ENCODE peak calls at places on chromosomes 6 and 20, in ten cellular contexts. C, W, O, M, A, Z, E, J, L and T are unnamed samples.

GRCh38 chr6:120202878-120203277 is 853.3 kb upstream of the MAN1A1 start:
- DNase-seq in O (no peak), C (no peak), M (no peak), A (no peak), L (no peak), J (no peak), E (no peak), W (no peak), Z (no peak), T (no peak)

GRCh38 chr6:15473174-15473573 is 189.7 kb downstream of the DTNBP1 start:
- DNase-seq in W (no peak), C (no peak), J (no peak), E (no peak), M (no peak), O (no peak), Z (no peak), L (no peak), A (no peak), T (no peak)

GRCh38 chr6:1525364-1526038 is 84.2 kb upstream of the FOXC1 start:
- DNase-seq in Z (no peak), L (no peak), O (no peak), M (no peak), W (no peak), C (no peak), J (peak), A (no peak), E (peak), T (peak)

GRCh38 chr20:53205046-53205445 is 232.9 kb downstream of the TSHZ2 start:
- DNase-seq in A (no peak), M (no peak), W (no peak), L (no peak), C (no peak), J (no peak), Z (no peak), O (no peak), E (no peak), T (no peak)

GRCh38 chr6:50718058-50718457 is 4.7 kb downstream of the TFAP2D start:
- DNase-seq in M (no peak), C (no peak), W (no peak), L (no peak), O (no peak), E (no peak), Z (no peak), J (no peak), A (no peak), T (no peak)

GRCh38 chr6:95325858-95326257 is 251.5 kb upstream of the MANEA start:
- DNase-seq in A (no peak), M (no peak), Z (no peak), J (no peak), O (no peak), L (no peak), C (no peak), W (no peak), E (no peak), T (no peak)

GRCh38 chr6:46921731-46922130 is at the start of gene ADGRF5:
- DNase-seq in E (no peak), A (no peak), Z (no peak), J (no peak), O (peak), L (no peak), M (peak), C (no peak), W (no peak), T (no peak)

GRCh38 chr6:157528931-157529653 is 148.1 kb downstream of the ZDHHC14 start:
- DNase-seq in J (no peak), C (no peak), L (no peak), O (no peak), A (no peak), Z (no peak), E (no peak), M (no peak), W (no peak), T (no peak)

GRCh38 chr20:36848078-36848660 is 27.8 kb upstream of the TLDC2 start:
- DNase-seq in J (no peak), W (no peak), C (peak), M (peak), E (no peak), A (no peak), O (peak), Z (no peak), L (no peak), T (no peak)

GRCh38 chr6:3473773-3474172 is 16.9 kb upstream of the SLC22A23 start:
- DNase-seq in E (no peak), A (no peak), L (no peak), O (no peak), M (no peak), W (no peak), Z (no peak), C (no peak), J (no peak), T (no peak)

GRCh38 chr20:19966840-19967239 is 50.3 kb upstream of the NAA20 start:
- DNase-seq in O (no peak), C (no peak), Z (no peak), L (no peak), W (no peak), J (no peak), E (no peak), A (no peak), M (no peak), T (no peak)

GRCh38 chr6:3139090-3139903 is 18.0 kb downstream of the TUBB2A start:
- DNase-seq in E (peak), C (peak), Z (no peak), J (peak), L (no peak), M (peak), O (peak), A (no peak), W (no peak), T (peak)

GRCh38 chr20:3515379-3516175 is 44.8 kb downstream of the ATRN start:
- DNase-seq in O (no peak), L (no peak), M (no peak), A (no peak), J (no peak), W (no peak), E (no peak), C (peak), Z (no peak), T (no peak)

GRCh38 chr6:6893701-6894100 is 214.1 kb upstream of the RREB1 start:
- DNase-seq in E (no peak), J (no peak), W (no peak), A (no peak), C (no peak), Z (no peak), O (no peak), M (no peak), L (no peak), T (no peak)

GRCh38 chr20:13819885-13820645 is 35.2 kb downstream of the NDUFAF5 start:
- DNase-seq in A (no peak), M (no peak), O (no peak), Z (no peak), C (peak), L (peak), E (peak), J (no peak), W (no peak), T (peak)

GRCh38 chr20:25624500-25624939 is 706 bp upstream of the NANP start:
- DNase-seq in C (no peak), M (no peak), L (no peak), Z (no peak), E (no peak), J (no peak), O (no peak), W (no peak), A (no peak), T (no peak)

GRCh38 chr20:25750765-25751696 is 54.4 kb upstream of the ZNF337 start:
- DNase-seq in W (no peak), C (peak), E (peak), M (peak), J (peak), A (peak), L (peak), O (peak), Z (peak), T (peak)

GRCh38 chr6:32196682-32197616 is 4.5 kb upstream of the GPSM3 start:
- DNase-seq in J (peak), E (no peak), M (peak), C (no peak), A (no peak), Z (no peak), L (no peak), W (no peak), O (peak), T (peak)

GRCh38 chr20:40692240-40693011 is 3.4 kb upstream of the MAFB start:
- DNase-seq in J (no peak), E (no peak), A (no peak), Z (no peak), C (no peak), L (no peak), M (no peak), O (no peak), W (no peak), T (no peak)

GRCh38 chr6:116405663-116406329 is 35.0 kb downstream of the DSE start:
- DNase-seq in A (no peak), O (no peak), J (no peak), C (peak), E (no peak), W (no peak), M (no peak), L (no peak), Z (no peak), T (no peak)

GRCh38 chr20:48278961-48279481 is 493.7 kb upstream of the SULF2 start:
- DNase-seq in M (no peak), J (no peak), L (no peak), W (no peak), O (no peak), C (no peak), E (no peak), A (no peak), Z (no peak), T (no peak)

GRCh38 chr6:22366214-22366613 is 69.4 kb upstream of the PRL start:
- DNase-seq in L (no peak), Z (no peak), J (no peak), W (no peak), O (no peak), A (no peak), M (no peak), E (no peak), C (no peak), T (no peak)

GRCh38 chr6:140153703-140154102 is 779.3 kb upstream of the CITED2 start:
- DNase-seq in Z (no peak), W (no peak), C (no peak), J (no peak), O (no peak), M (no peak), A (no peak), E (no peak), L (no peak), T (no peak)

GRCh38 chr20:61925555-61926252 is 140.0 kb downstream of the TAF4 start:
- DNase-seq in E (no peak), J (no peak), W (no peak), M (peak), L (no peak), C (no peak), Z (no peak), A (no peak), O (no peak), T (no peak)